ENCODE peak calls at places on chromosome 21, in five cellular contexts. M is GM12891, F is heart left ventricle, Z is stomach, G is IMR-90. U is an unnamed sample.
A peak's percentile ranks its signal among the peaks of the same experiment; 100 is the strongest.

GRCh38 chr21:15604424-15604823 is 125.4 kb upstream of the USP25 start:
- DNase-seq in M (no peak), Z (no peak), F (no peak), G (peak; percentile 32), U (no peak)

GRCh38 chr21:42601656-42602055 is 51.8 kb upstream of the PDE9A start:
- DNase-seq in M (no peak), G (no peak), F (no peak), Z (no peak), U (no peak)

GRCh38 chr21:26843912-26844257 is 1.3 kb downstream of the ADAMTS1 start:
- DNase-seq in Z (no peak), M (no peak), G (peak; percentile 55), F (no peak), U (peak; percentile 31)

GRCh38 chr21:41217656-41218380 is 49.9 kb downstream of the BACE2 start:
- DNase-seq in F (peak; percentile 68), M (no peak), G (peak; percentile 74), Z (no peak), U (no peak)

GRCh38 chr21:14448784-14449183 is 65.8 kb upstream of the HSPA13 start:
- DNase-seq in F (no peak), G (no peak), Z (no peak), M (no peak), U (no peak)

GRCh38 chr21:23664193-23664694 is 1943.0 kb downstream of the MRPL39 start:
- DNase-seq in Z (no peak), M (no peak), G (no peak), F (no peak), U (no peak)

GRCh38 chr21:16879479-16879878 is 633.4 kb upstream of the CXADR start:
- DNase-seq in M (no peak), Z (no peak), G (no peak), F (no peak), U (no peak)

GRCh38 chr21:14758849-14759248 is 212.7 kb upstream of the SAMSN1 start:
- DNase-seq in G (no peak), M (no peak), F (no peak), Z (no peak), U (no peak)

GRCh38 chr21:20040768-20041167 is 957.4 kb upstream of the NCAM2 start:
- DNase-seq in F (no peak), M (no peak), G (no peak), Z (no peak), U (no peak)

GRCh38 chr21:25790122-25790951 is 55.6 kb downstream of the GABPA start:
- DNase-seq in G (peak; percentile 41), M (no peak), F (no peak), Z (no peak), U (peak; percentile 15)

GRCh38 chr21:40331182-40331581 is 463.9 kb downstream of the PCP4 start:
- DNase-seq in M (no peak), F (no peak), Z (no peak), G (no peak), U (no peak)

GRCh38 chr21:41024341-41025056 is 143.5 kb upstream of the BACE2 start:
- DNase-seq in M (no peak), Z (no peak), F (no peak), G (no peak), U (no peak)

GRCh38 chr21:32562426-32562825 is 22.9 kb downstream of the TCP10L start:
- DNase-seq in G (peak; percentile 83), M (no peak), Z (peak; percentile 43), F (no peak), U (no peak)

GRCh38 chr21:28152729-28153128 is 839.9 kb downstream of the LTN1 start:
- DNase-seq in F (no peak), G (peak; percentile 12), M (no peak), Z (no peak), U (no peak)

GRCh38 chr21:42974832-42975820 is 764 bp downstream of the PKNOX1 start:
- DNase-seq in M (peak; percentile 58), F (peak; percentile 76), Z (peak; percentile 63), G (peak; percentile 64), U (peak; percentile 69)

GRCh38 chr21:34970566-34970965 is 78.5 kb downstream of the RUNX1 start:
- DNase-seq in M (no peak), G (no peak), Z (no peak), F (no peak), U (no peak)

GRCh38 chr21:36027352-36027751 is 33.0 kb downstream of the SETD4 start:
- DNase-seq in F (no peak), M (no peak), Z (no peak), G (peak; percentile 82), U (peak; percentile 23)

GRCh38 chr21:41894511-41894910 is 15.4 kb upstream of the PRDM15 start:
- DNase-seq in Z (no peak), G (no peak), M (no peak), F (no peak), U (no peak)

DNA sequence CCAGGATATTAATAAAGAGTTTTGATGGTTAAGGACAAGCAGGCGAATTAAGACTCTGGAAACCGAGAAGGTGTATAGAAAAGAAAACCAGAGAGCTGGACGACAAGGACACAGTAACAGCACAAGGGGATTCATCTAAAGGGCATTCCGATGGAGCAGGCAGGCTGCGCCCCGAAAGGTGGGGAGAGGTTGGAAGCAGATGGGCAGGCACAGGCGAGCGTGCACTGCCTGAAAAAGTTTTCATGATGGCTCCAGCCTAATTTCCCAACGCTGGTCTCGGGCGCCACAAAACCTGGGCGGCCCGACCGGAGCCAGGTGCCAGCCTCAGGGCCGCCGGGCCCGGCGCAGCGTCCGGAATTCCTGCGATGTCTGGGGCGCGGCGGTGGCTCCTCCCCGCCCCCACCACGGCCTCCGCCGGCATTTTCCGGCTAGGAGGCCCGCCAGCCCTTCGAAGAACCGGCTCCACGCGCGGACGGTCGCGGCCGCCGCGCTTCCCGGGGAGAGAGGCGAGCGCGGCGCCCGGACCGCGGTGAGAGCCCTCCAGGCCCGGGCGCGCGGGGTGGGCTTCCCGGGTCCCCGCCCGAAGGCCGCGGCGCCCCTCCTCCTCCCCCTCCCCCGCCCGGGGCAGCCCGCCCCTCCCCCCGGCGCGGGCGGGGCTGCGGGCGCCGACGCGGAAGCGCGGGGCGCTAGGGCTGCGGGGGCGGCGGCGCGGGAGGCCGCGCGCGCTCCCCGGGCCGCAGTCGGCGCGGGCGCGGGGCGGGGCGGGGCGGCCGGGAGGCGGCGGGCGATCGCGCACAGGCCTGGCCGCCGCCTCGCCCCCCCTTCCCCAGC is 701 bp upstream of the DYRK1A start:
- DNase-seq in F (peak; percentile 84), M (no peak), G (peak; percentile 45), Z (peak; percentile 77), U (peak; percentile 57)
- TF ChIP-seq POLR2A in F (no peak), M (peak; percentile 21), G (peak; percentile 77), Z (no peak), U (peak; percentile 68)

DNA sequence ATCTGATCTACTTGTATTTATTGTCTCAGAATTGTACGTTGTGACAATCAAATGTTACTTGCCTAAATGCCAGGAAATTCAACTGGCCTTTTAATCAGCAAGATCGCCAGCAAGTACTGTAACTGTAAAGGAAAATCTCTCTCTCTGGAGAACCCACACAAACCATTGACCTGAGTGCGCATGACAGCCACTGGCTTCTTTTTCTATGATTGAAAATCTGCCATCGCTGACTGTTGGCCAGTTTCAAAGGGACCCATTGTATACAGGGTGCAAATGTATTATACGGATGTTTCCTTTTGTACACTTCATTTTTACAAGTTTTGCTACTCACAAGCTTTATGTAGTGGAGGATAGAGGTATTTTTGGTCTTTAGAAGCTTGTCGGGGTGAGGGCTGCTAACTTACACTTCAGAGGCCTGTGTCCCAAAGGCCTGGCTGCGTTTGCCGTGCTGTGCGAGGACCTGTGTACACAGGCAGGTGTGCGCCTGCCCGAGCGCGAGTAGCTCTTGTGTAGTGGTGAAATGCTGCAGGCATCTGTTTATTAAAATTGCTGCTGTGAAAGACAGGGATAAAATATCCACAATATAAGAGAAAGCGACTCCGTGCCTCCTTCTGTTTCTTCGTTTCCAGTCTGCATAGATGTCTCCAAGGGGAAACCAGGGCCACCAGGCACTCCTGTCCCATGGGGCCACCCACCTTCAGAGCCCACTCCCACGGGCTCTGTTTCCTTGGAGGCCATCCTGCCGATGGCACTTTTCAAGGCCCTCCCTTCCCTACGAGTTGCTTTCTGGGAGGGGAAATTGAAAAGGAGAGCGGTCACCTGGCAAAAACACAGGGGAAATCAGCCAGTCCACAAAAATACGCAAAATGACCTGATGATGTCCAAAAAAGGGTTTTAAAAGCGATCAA is 25.3 kb upstream of the TRAPPC10 start:
- DNase-seq in M (no peak), F (no peak), G (no peak), Z (no peak), U (no peak)
- TF ChIP-seq POLR2A in M (no peak), F (no peak), G (no peak), Z (no peak), U (no peak)

GRCh38 chr21:45937721-45938452 is 43.7 kb upstream of the COL6A1 start:
- DNase-seq in G (no peak), F (no peak), Z (no peak), M (no peak), U (no peak)
- TF ChIP-seq POLR2A in G (no peak), F (no peak), Z (no peak), M (no peak), U (no peak)

GRCh38 chr21:44416193-44416592 is 39.1 kb upstream of the LRRC3 start:
- DNase-seq in F (peak; percentile 34), M (no peak), G (no peak), Z (no peak), U (no peak)

GRCh38 chr21:44418108-44418875 is 37.0 kb upstream of the LRRC3 start:
- DNase-seq in Z (no peak), F (peak; percentile 54), G (no peak), M (no peak), U (no peak)

GRCh38 chr21:44415073-44416025 is 40.0 kb upstream of the LRRC3 start:
- DNase-seq in G (no peak), Z (no peak), F (no peak), M (no peak), U (no peak)

GRCh38 chr21:44413566-44414290 is 41.6 kb upstream of the LRRC3 start:
- DNase-seq in F (peak; percentile 17), Z (peak; percentile 8), M (no peak), G (no peak), U (no peak)

DNA sequence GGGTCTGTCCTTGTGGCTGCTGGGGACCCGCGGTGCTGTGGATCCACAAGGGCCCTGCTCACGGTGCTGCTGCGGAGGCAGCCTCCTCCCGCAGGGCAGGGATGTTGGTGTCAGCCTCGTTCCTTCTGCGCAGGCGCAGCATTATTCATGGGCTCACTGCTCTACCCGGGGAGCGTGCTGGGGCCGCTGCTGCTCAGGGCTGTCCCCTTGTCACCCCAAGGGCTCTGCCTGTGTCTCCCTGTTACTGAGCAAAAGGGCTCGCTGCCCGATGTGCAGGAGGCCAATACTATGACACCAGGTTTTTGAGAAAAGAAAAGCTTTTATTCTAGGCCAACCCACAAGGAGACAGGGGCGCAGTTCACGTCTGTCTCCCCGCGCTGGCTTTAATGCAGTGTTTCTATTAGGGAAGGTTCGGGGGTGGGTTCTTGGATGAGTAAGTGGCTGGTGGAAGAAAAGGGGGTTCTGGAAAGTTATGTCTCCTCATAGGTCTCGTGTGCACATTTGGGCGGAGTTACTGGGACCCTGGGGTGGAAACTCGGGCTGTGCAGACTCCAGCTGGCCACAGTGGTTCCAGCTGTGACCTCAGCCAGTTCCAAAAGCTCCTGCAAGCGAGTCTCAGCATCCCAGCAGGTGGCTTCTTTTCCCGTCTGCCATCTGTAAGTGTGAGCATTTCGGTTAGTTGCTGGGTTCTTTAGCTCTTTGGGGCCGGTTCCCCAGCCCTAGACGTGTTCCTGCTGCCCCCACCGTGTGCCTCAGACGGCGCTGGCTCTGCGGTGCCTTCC is 40.8 kb upstream of the LRRC3 start:
- DNase-seq in G (no peak), M (no peak), Z (no peak), F (peak; percentile 47), U (no peak)
- TF ChIP-seq POLR2A in G (no peak), M (no peak), Z (no peak), F (no peak), U (no peak)